ENCODE peak calls at places on chromosome 18, in five cellular contexts. J is KBM-7; K is RWPE1; A is fibroblast of the conjunctiva; R is CD4-positive, alpha-beta memory T cell. U is an unnamed sample.

GRCh38 chr18:7002107-7002506 is 115.5 kb downstream of the LAMA1 start:
- DNase-seq in A (no peak), R (no peak), K (no peak), J (no peak), U (no peak)

GRCh38 chr18:48073231-48073930 is 142.9 kb upstream of the SMAD2 start:
- DNase-seq in J (no peak), A (peak; percentile 10), R (no peak), K (peak; percentile 15), U (no peak)

GRCh38 chr18:3451989-3452749 is 2.2 kb downstream of the TGIF1 start:
- DNase-seq in J (peak; percentile 59), A (no peak), R (peak; percentile 58), K (no peak), U (peak; percentile 24)

GRCh38 chr18:5294618-5295230 is 802 bp downstream of the ZBTB14 start:
- DNase-seq in J (peak; percentile 75), R (peak; percentile 79), A (peak; percentile 9), K (peak; percentile 38), U (peak; percentile 76)

GRCh38 chr18:46431522-46432171 is 225.4 kb downstream of the LOXHD1 start:
- DNase-seq in J (no peak), K (no peak), R (no peak), A (no peak), U (no peak)

GRCh38 chr18:24112874-24113615 is 25.8 kb upstream of the CABYR start:
- DNase-seq in J (no peak), K (peak; percentile 53), R (no peak), A (no peak), U (no peak)

GRCh38 chr18:29164993-29165599 is 988.2 kb upstream of the CDH2 start:
- DNase-seq in R (no peak), J (no peak), A (peak; percentile 83), K (peak; percentile 57), U (no peak)

GRCh38 chr18:9475643-9476580 is 599 bp downstream of the RALBP1 start:
- DNase-seq in K (peak; percentile 53), R (peak; percentile 66), A (no peak), J (peak; percentile 62), U (peak; percentile 7)

GRCh38 chr18:7417742-7418141 is 149.4 kb upstream of the PTPRM start:
- DNase-seq in R (no peak), K (peak; percentile 85), A (peak; percentile 5), J (no peak), U (no peak)

GRCh38 chr18:312415-312814 is 44.6 kb upstream of the THOC1 start:
- DNase-seq in K (no peak), R (no peak), J (no peak), A (no peak), U (no peak)

GRCh38 chr18:32688821-32689220 is 84.0 kb downstream of the KLHL14 start:
- DNase-seq in K (no peak), R (no peak), A (no peak), J (no peak), U (no peak)

GRCh38 chr18:22831441-22831904 is 101.7 kb upstream of the RBBP8 start:
- DNase-seq in J (no peak), K (no peak), R (no peak), A (no peak), U (no peak)

U was measured in central memory CD4-positive, alpha-beta T cell.